ENCODE peak calls at places on chromosomes 5 and 9, in five cellular contexts. Z is left ventricle myocardium inferior; C is CD8-positive, alpha-beta memory T cell; A is adrenal gland; M is HepG2. E is an unnamed sample. For H3K4me1, the result is how much of the 10 kb centered on the place peaks cover.

GRCh38 chr5:761206-761771 is 23.2 kb downstream of the ZDHHC11B start:
- DNase-seq in A (no peak), Z (no peak), M (no peak), C (no peak), E (no peak)

GRCh38 chr5:147906326-147907095 is at the start of gene C5orf46:
- DNase-seq in C (no peak), Z (no peak), A (no peak), M (peak), E (no peak)

GRCh38 chr5:156913719-156914370 is 49.2 kb downstream of the TIMD4 start:
- DNase-seq in A (no peak), M (no peak), Z (no peak), C (peak), E (peak)

GRCh38 chr5:8953911-8954310 is 592.0 kb downstream of the SEMA5A start:
- DNase-seq in C (no peak), Z (no peak), A (no peak), M (no peak), E (no peak)

GRCh38 chr5:34563951-34564705 is 92.0 kb upstream of the RAI14 start:
- DNase-seq in C (no peak), M (no peak), A (peak), Z (peak), E (peak)

GRCh38 chr9:136439550-136440408 is at the start of gene INPP5E:
- DNase-seq in A (peak), Z (peak), C (peak), M (peak), E (peak)

GRCh38 chr9:77879344-77880089 is 152.1 kb downstream of the GNAQ start:
- DNase-seq in M (no peak), A (no peak), Z (no peak), C (no peak), E (peak)

GRCh38 chr9:123609844-123610243 is 253.8 kb downstream of the CRB2 start:
- DNase-seq in Z (no peak), C (no peak), M (no peak), A (no peak), E (no peak)

GRCh38 chr9:124054671-124055212 is 43.2 kb downstream of the LHX2 start:
- DNase-seq in Z (no peak), A (peak), M (peak), C (no peak), E (no peak)

GRCh38 chr5:53039855-53040254 is 50.7 kb downstream of the ITGA2 start:
- DNase-seq in Z (no peak), M (no peak), C (no peak), A (no peak), E (no peak)

GRCh38 chr5:74294231-74294705 is 346.3 kb downstream of the ENC1 start:
- DNase-seq in M (no peak), C (no peak), Z (peak), A (peak), E (peak)

GRCh38 chr5:73638344-73639095 is 12.5 kb downstream of the ARHGEF28 start:
- DNase-seq in Z (no peak), M (no peak), C (no peak), A (no peak), E (no peak)

GRCh38 chr9:134671341-134672113 is 29.9 kb downstream of the COL5A1 start:
- DNase-seq in C (no peak), Z (no peak), A (no peak), M (no peak), E (peak)

GRCh38 chr5:159311063-159311462 is 19.2 kb downstream of the IL12B start:
- DNase-seq in M (no peak), C (no peak), Z (no peak), A (no peak), E (no peak)

GRCh38 chr5:179143446-179143845 is 83.3 kb downstream of the ZNF354C start:
- DNase-seq in C (no peak), M (peak), Z (no peak), A (no peak), E (no peak)

GRCh38 chr5:174479325-174479724 is 245.1 kb upstream of the MSX2 start:
- DNase-seq in Z (no peak), A (no peak), M (no peak), C (no peak), E (no peak)

GRCh38 chr5:88819332-88819999 is 63.5 kb downstream of the MEF2C start:
- DNase-seq in A (no peak), Z (no peak), C (no peak), M (no peak), E (no peak)

GRCh38 chr5:159678800-159679392 is 237.4 kb upstream of the ADRA1B start:
- DNase-seq in Z (no peak), M (no peak), A (no peak), C (no peak), E (no peak)

GRCh38 chr5:81191726-81192125 is 41.4 kb upstream of the CKMT2 start:
- DNase-seq in C (no peak), A (no peak), M (no peak), Z (no peak), E (no peak)

GRCh38 chr5:31232273-31232888 is 38.9 kb downstream of the CDH6 start:
- DNase-seq in C (no peak), Z (no peak), A (peak), M (peak), E (peak)

GRCh38 chr9:78909566-78909965 is 612.6 kb downstream of the PSAT1 start:
- DNase-seq in C (no peak), M (no peak), Z (no peak), A (no peak), E (no peak)

GRCh38 chr9:5949103-5949699 is 58.5 kb downstream of the MLANA start:
- DNase-seq in Z (no peak), M (no peak), A (peak), C (peak), E (no peak)

GRCh38 chr5:140549237-140550144 is 2.0 kb downstream of the EIF4EBP3 start:
- DNase-seq in C (no peak), Z (no peak), M (no peak), A (no peak), E (peak)

GRCh38 chr5:39362646-39363045 is 1.6 kb downstream of the C9 start:
- DNase-seq in C (no peak), Z (no peak), A (no peak), M (no peak), E (no peak)

GRCh38 chr5:14341571-14342225 is 198.6 kb downstream of the TRIO start:
- DNase-seq in A (no peak), M (no peak), C (no peak), Z (no peak), E (no peak)

GRCh38 chr5:19986806-19987205 is 1.2 kb downstream of the CDH18 start:
- DNase-seq in C (no peak), M (no peak), A (no peak), Z (no peak), E (no peak)

GRCh38 chr9:893843-894420 is 52.4 kb downstream of the DMRT1 start:
- DNase-seq in Z (no peak), M (peak), A (peak), C (peak), E (peak)

GRCh38 chr9:125409637-125410521 is 148.3 kb downstream of the GAPVD1 start:
- DNase-seq in M (peak), Z (no peak), C (peak), A (no peak), E (peak)

GRCh38 chr9:91705386-91705785 is 244.6 kb downstream of the ROR2 start:
- DNase-seq in M (no peak), C (no peak), Z (no peak), A (no peak), E (no peak)

GRCh38 chr5:14217587-14217986 is 74.4 kb downstream of the TRIO start:
- DNase-seq in A (no peak), M (no peak), C (no peak), Z (peak), E (no peak)

GRCh38 chr5:43659075-43659474 is 56.1 kb downstream of the NNT start:
- DNase-seq in A (no peak), Z (no peak), C (no peak), M (no peak), E (no peak)

GRCh38 chr5:132673939-132674630 is at the start of gene IL4:
- DNase-seq in C (no peak), M (no peak), Z (no peak), A (no peak), E (no peak)

GRCh38 chr5:133285583-133286021 is 233.8 kb downstream of the HSPA4 start:
- DNase-seq in M (no peak), Z (peak), C (no peak), A (peak), E (no peak)

GRCh38 chr5:57267796-57268195 is 93.9 kb downstream of the GPBP1 start:
- DNase-seq in Z (no peak), C (no peak), A (no peak), M (no peak), E (no peak)

GRCh38 chr5:129379406-129379805 is 80.7 kb upstream of the ADAMTS19 start:
- DNase-seq in Z (no peak), M (no peak), A (no peak), C (no peak), E (no peak)

GRCh38 chr5:109816732-109817131 is 127.0 kb downstream of the MAN2A1 start:
- DNase-seq in C (no peak), Z (no peak), A (no peak), M (no peak), E (no peak)

GRCh38 chr9:89037325-89037724 is 46.1 kb downstream of the S1PR3 start:
- DNase-seq in A (no peak), M (no peak), Z (no peak), C (no peak), E (no peak)

GRCh38 chr9:93057703-93058356 is 671 bp upstream of the SUSD3 start:
- DNase-seq in Z (no peak), M (no peak), A (no peak), C (no peak), E (no peak)
- H3K27ac ChIP-seq in Z (no peak), M (peak), A (peak), C (peak), E (peak)

DNA sequence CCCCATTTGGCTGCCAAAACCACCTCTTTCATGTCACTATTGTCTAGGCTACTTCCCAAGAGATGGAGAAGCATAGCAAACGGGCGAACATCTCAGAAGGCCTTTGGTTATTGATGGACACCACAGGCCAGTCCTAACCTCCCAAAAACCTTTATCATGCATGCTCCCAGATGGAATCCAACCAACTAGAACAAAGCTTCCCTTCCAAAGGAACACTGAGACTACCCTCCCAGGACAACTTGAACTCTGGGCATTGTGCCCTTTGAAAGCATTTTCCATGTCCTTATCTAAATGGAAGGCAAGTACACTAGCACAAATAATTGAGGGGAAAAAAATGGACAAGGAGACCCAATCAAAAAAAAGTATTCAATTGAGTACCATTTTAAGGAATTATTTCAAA is 65.6 kb downstream of the SPOCK1 start:
- DNase-seq in Z (no peak), A (no peak), C (no peak), M (no peak), E (no peak)
- H3K4me3 ChIP-seq in Z (no peak), A (no peak), C (no peak), M (no peak), E (no peak)

DNA sequence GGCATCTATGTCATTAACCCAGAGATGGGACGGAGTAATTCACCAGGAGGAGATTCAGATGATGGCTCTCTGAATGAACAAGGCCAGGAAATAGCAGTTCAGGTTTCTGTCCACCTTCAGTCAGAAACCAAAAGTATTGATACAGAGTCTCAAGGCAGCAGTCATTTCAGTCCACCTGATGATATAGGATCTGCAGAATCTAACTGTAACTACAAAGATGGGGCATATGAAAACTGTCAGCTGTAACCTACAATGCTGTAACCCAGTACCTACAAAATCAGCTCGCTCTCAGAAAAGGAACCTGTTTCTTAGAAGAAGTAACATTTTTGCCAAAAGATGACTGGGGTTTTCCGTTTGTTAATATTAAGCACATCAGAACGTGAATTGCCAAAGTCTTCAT is 14.7 kb downstream of the MFAP3 start:
- DNase-seq in C (no peak), M (no peak), Z (no peak), A (no peak), E (no peak)
- H3K4me1 ChIP-seq in C (under half), M (under half), Z (under half), A (under half), E (under half)

DNA sequence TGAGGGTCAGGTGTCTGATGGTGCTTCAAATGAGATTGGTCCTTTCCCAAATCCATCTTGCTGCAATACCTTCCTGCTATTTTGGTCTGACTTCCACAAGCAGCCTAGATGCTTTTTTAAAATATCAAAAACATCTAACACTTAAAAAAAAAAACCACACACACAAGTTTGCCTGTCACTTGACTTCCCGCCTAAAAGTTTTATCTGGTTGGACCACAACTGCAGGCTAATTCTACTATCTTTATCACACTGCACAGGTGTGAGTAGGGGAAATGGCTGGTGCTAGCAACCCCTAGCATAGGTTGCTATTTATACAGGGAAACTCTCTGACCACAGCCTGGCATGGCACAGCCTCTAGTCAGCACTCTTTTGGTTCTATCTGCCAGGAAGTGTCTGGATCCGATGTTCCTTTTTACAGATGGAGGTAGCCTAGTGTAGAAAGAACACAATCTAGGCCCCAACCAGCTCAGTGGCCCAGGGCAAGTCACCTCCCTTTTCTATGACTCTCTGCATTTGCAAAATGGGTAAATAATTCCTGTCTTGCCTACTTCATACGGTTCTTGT is at the start of gene HEMGN:
- DNase-seq in M (no peak), A (no peak), Z (no peak), C (peak), E (no peak)
- H3K27ac ChIP-seq in M (no peak), A (no peak), Z (no peak), C (peak), E (no peak)

E was measured in thyroid gland.